ENCODE peak calls at places on chromosomes 16 and 17, in seven cellular contexts. H is H9, R is neuronal stem cell, Z is H1, K is mesenchymal stem cell, T is mesendoderm, I is trophoblast cell. S is an unnamed sample.

GRCh38 chr17:55926276-55926995 is 175.6 kb downstream of the PCTP start:
- DNase-seq in K (no peak), H (peak), R (no peak), T (peak), Z (no peak), I (no peak), S (no peak)

GRCh38 chr17:17303847-17304490 is 796 bp downstream of the NT5M start:
- DNase-seq in Z (no peak), T (no peak), I (no peak), H (no peak), K (no peak), R (no peak), S (no peak)

GRCh38 chr16:17027488-17028129 is 443.2 kb downstream of the XYLT1 start:
- DNase-seq in H (no peak), R (no peak), K (no peak), T (no peak), Z (no peak), I (no peak), S (no peak)

GRCh38 chr17:42920106-42920900 is 19.7 kb downstream of the G6PC1 start:
- DNase-seq in I (no peak), R (no peak), T (no peak), K (no peak), H (no peak), Z (no peak), S (no peak)

GRCh38 chr16:53098526-53099317 is 43.9 kb downstream of the CHD9 start:
- DNase-seq in R (peak), T (peak), K (peak), Z (peak), I (peak), H (peak), S (peak)

GRCh38 chr16:24731722-24732419 is 2.4 kb downstream of the TNRC6A start:
- DNase-seq in H (no peak), Z (no peak), R (no peak), K (no peak), T (no peak), I (no peak), S (no peak)

GRCh38 chr17:42133461-42134041 is 10.9 kb downstream of the HSPB9 start:
- DNase-seq in I (no peak), Z (no peak), H (no peak), R (no peak), T (no peak), K (no peak), S (no peak)

GRCh38 chr16:23948949-23949392 is 113.2 kb downstream of the PRKCB start:
- DNase-seq in H (no peak), Z (no peak), R (no peak), K (no peak), T (no peak), I (no peak), S (no peak)

GRCh38 chr17:35345926-35346771 is 27.3 kb downstream of the SLFN11 start:
- DNase-seq in Z (peak), T (peak), H (peak), I (no peak), K (peak), R (peak), S (peak)

GRCh38 chr16:30998852-30999761 is 11.3 kb downstream of the STX1B start:
- DNase-seq in I (no peak), K (peak), H (no peak), Z (no peak), R (no peak), T (no peak), S (no peak)

GRCh38 chr16:85395207-85395912 is 217.8 kb upstream of the GSE1 start:
- DNase-seq in K (peak), R (no peak), I (peak), T (no peak), H (no peak), Z (peak), S (peak)

GRCh38 chr17:57989011-57989345 is 924 bp upstream of the VEZF1 start:
- DNase-seq in T (no peak), R (no peak), K (peak), I (no peak), Z (no peak), H (no peak), S (peak)

GRCh38 chr17:74567397-74567796 is at the start of gene CD300H:
- DNase-seq in T (no peak), H (no peak), R (no peak), Z (no peak), K (no peak), I (no peak), S (no peak)

GRCh38 chr16:24936151-24936550 is 79.0 kb downstream of the ARHGAP17 start:
- DNase-seq in K (no peak), I (no peak), Z (no peak), H (no peak), R (no peak), T (no peak), S (peak)

GRCh38 chr17:80212109-80212508 is 8.0 kb downstream of the SGSH start:
- DNase-seq in R (no peak), H (no peak), T (no peak), Z (no peak), I (no peak), K (no peak), S (no peak)

GRCh38 chr16:73071131-73071940 is 23.4 kb upstream of the ZFHX3 start:
- DNase-seq in K (peak), T (peak), Z (peak), I (no peak), R (peak), H (peak), S (no peak)

GRCh38 chr17:81397314-81398169 is 2.3 kb downstream of the BAHCC1 start:
- DNase-seq in H (peak), R (peak), I (no peak), T (peak), K (peak), Z (peak), S (peak)

GRCh38 chr16:81902025-81902424 is 109.2 kb downstream of the SDR42E1 start:
- DNase-seq in T (no peak), R (no peak), Z (no peak), K (no peak), I (peak), H (no peak), S (no peak)

GRCh38 chr17:8441690-8442089 is 6.0 kb downstream of the NDEL1 start:
- DNase-seq in H (no peak), R (no peak), I (no peak), K (no peak), T (no peak), Z (no peak), S (no peak)

GRCh38 chr17:8435245-8436168 is at the start of gene NDEL1:
- DNase-seq in H (peak), K (peak), I (peak), T (peak), Z (peak), R (peak), S (peak)

GRCh38 chr17:8439681-8440080 is 4.0 kb downstream of the NDEL1 start:
- DNase-seq in H (no peak), I (no peak), R (no peak), Z (no peak), T (no peak), K (no peak), S (no peak)

GRCh38 chr17:8436169-8436932 is 667 bp downstream of the NDEL1 start:
- DNase-seq in Z (no peak), H (peak), K (peak), T (peak), R (peak), I (peak), S (peak)

DNA sequence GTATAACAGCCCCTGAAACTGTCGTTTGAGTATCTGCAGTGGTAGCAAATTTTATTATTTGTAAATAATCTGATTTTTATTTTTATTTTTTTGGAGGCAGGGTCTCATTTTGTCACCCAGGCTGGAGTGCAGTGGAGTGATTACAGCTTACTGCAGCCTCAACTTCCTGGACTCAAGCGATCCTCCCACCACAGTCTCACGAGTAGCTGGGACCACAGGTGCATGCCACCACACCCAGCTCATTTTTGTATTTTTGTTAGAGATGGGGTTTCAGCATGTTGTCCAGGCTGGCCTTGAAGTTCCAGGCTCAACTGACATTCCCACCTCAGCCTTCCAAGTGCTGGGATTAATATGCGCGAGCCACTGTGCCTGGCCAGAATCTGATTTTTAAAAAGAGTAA is 2.8 kb downstream of the NDEL1 start:
- DNase-seq in T (no peak), H (no peak), I (no peak), K (no peak), R (no peak), Z (no peak), S (no peak)
- H3K18ac ChIP-seq in T (no peak), H (no peak), I (no peak), K (no peak), R (no peak), Z (no peak), S (no peak)

GRCh38 chr16:28291651-28292626 is at the start of gene SBK1:
- DNase-seq in T (peak), R (peak), Z (peak), H (peak), K (peak), I (peak), S (peak)
- H3K18ac ChIP-seq in T (peak), R (peak), Z (peak), H (peak), K (peak), I (peak), S (peak)

DNA sequence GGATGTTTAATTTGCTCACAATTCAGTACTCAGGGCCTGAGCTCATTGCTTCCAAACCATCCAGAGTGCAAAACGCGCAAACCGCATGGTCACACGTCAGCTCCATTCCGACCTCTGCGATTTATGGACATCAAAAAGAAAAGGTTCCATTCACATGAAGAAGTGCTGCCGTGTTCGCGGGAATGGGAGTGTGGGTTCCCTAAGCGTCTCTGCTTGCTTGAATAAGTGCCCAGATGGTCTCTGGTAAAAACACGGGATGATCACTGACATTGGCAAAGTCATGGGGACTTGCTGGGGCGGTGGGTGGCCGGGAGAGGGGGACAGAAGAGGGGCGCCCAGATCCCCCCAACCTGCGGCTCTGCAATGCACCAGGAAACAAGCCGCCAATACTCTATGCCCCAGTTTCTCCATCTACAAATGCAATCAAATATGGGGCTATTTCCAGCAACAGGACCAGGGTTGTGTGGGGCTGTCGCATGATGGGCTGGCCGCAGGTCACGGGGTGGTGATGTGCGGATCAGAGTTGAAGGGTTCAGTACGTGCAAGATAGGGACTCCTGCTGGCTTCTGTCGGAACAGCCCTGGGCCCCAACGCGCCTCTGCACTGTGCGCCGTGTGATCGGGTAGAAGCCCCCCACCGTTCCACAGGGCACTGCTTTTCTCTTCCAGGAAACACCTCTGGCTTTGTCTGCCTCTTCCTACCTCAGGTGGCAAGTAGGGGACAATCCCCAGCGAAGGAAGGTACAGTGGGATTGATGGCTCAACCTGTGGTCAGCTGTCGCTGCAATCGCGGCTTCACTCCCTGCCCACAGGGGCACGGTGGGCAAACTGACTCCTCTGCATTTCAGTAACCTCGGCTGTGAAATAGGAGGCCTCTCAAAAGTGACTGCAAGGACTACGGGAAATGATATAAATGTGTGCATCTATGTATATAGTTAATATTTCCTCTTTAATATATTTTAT is 11.2 kb downstream of the FOXF1 start:
- DNase-seq in H (no peak), I (no peak), T (no peak), Z (no peak), K (peak), R (no peak), S (no peak)
- H3K18ac ChIP-seq in H (no peak), I (no peak), T (no peak), Z (no peak), K (peak), R (no peak), S (no peak)

GRCh38 chr17:5209396-5209795 is 17.7 kb upstream of the ZNF594 start:
- DNase-seq in I (no peak), R (no peak), Z (no peak), K (peak), H (no peak), T (no peak), S (peak)
- H3K18ac ChIP-seq in I (no peak), R (no peak), Z (no peak), K (no peak), H (no peak), T (no peak), S (no peak)

GRCh38 chr16:84124529-84125073 is 7.9 kb upstream of the MBTPS1 start:
- DNase-seq in K (no peak), I (no peak), H (no peak), Z (no peak), R (no peak), T (no peak), S (no peak)
- H3K18ac ChIP-seq in K (no peak), I (no peak), H (no peak), Z (no peak), R (no peak), T (no peak), S (no peak)

GRCh38 chr16:878886-879285 is 78.4 kb upstream of the GNG13 start:
- DNase-seq in Z (no peak), H (no peak), K (no peak), T (no peak), R (no peak), I (no peak), S (no peak)
- H3K18ac ChIP-seq in Z (no peak), H (no peak), K (no peak), T (no peak), R (no peak), I (no peak), S (no peak)

GRCh38 chr17:72571813-72572396 is 451.1 kb downstream of the SOX9 start:
- DNase-seq in I (no peak), K (no peak), T (peak), Z (no peak), R (no peak), H (no peak), S (no peak)

GRCh38 chr17:72576289-72576759 is 455.5 kb downstream of the SOX9 start:
- DNase-seq in Z (no peak), T (peak), I (no peak), H (peak), K (no peak), R (peak), S (no peak)

GRCh38 chr17:72575542-72576233 is 454.9 kb downstream of the SOX9 start:
- DNase-seq in T (peak), K (no peak), R (no peak), Z (no peak), I (no peak), H (no peak), S (no peak)

GRCh38 chr17:72572604-72573491 is 452.0 kb downstream of the SOX9 start:
- DNase-seq in Z (no peak), I (no peak), T (no peak), R (no peak), H (no peak), K (peak), S (peak)

GRCh38 chr17:72574675-72575510 is 454.1 kb downstream of the SOX9 start:
- DNase-seq in I (no peak), Z (no peak), H (no peak), T (no peak), K (no peak), R (no peak), S (no peak)
- H3K18ac ChIP-seq in I (no peak), Z (no peak), H (no peak), T (no peak), K (no peak), R (peak), S (no peak)

GRCh38 chr16:56631832-56632159 is 663 bp upstream of the MT1M start:
- DNase-seq in I (no peak), R (no peak), T (no peak), K (no peak), Z (no peak), H (no peak), S (no peak)

GRCh38 chr16:56631197-56631596 is 1.3 kb upstream of the MT1M start:
- DNase-seq in I (no peak), R (no peak), T (no peak), Z (no peak), K (no peak), H (no peak), S (no peak)

GRCh38 chr16:56630134-56630533 is 2.3 kb upstream of the MT1M start:
- DNase-seq in K (no peak), R (no peak), I (no peak), Z (no peak), H (no peak), T (no peak), S (no peak)

GRCh38 chr16:56628486-56629035 is 3.0 kb downstream of the MT1E start:
- DNase-seq in H (no peak), R (no peak), T (no peak), K (no peak), Z (no peak), I (no peak), S (no peak)

GRCh38 chr16:56629531-56629930 is 2.9 kb upstream of the MT1M start:
- DNase-seq in I (no peak), K (no peak), R (no peak), T (no peak), H (no peak), Z (no peak), S (no peak)
- H3K18ac ChIP-seq in I (no peak), K (no peak), R (no peak), T (no peak), H (no peak), Z (no peak), S (no peak)

GRCh38 chr17:68903294-68903693 is 51.9 kb downstream of the ABCA8 start:
- DNase-seq in K (no peak), T (no peak), R (no peak), Z (no peak), I (no peak), H (no peak), S (no peak)

GRCh38 chr17:68892658-68893057 is 62.5 kb downstream of the ABCA8 start:
- DNase-seq in T (no peak), R (no peak), Z (no peak), I (no peak), K (no peak), H (no peak), S (no peak)

GRCh38 chr17:68892193-68892592 is 63.0 kb downstream of the ABCA8 start:
- DNase-seq in R (no peak), H (no peak), I (no peak), K (no peak), Z (no peak), T (no peak), S (no peak)

DNA sequence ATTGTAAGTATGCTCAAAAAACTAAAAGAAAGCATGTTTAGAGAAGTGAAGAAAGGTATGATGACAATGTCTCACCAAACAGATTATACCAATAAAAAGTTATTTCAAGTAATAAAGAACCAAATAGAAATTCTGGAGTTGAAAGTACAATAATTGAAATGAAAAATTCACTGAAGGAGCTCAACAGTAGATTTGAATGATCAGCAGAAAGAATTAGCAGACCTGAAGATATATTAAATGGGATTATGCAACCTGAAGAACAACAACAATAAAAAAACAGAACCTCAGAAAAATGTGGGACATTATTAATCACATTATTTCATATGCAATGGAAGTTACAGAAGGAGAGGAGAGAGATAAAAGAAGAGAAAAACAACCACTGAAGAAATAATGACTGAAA is 57.6 kb downstream of the ABCA8 start:
- DNase-seq in R (no peak), T (no peak), Z (no peak), I (no peak), H (no peak), K (no peak), S (no peak)
- H3K18ac ChIP-seq in R (no peak), T (no peak), Z (no peak), I (no peak), H (no peak), K (no peak), S (no peak)